ENCODE peak calls at places on chromosomes 13 and 19, in seven cellular contexts. W is H1, B is neuronal stem cell, X is H9, J is mesendoderm, R is trophoblast cell, C is mesenchymal stem cell. Q is an unnamed sample.

GRCh38 chr13:110319774-110320509 is 12.9 kb downstream of the COL4A2 start:
- DNase-seq in J (peak), W (no peak), B (no peak), R (peak), C (peak), X (peak), Q (peak)

GRCh38 chr13:113974304-113975281 is 717 bp upstream of the C13orf46 start:
- DNase-seq in J (no peak), B (no peak), X (no peak), R (no peak), C (no peak), W (no peak), Q (no peak)

GRCh38 chr13:92727118-92727517 is 499.5 kb upstream of the GPC6 start:
- DNase-seq in W (no peak), C (peak), J (no peak), B (no peak), X (no peak), R (no peak), Q (peak)

GRCh38 chr13:78443839-78444238 is 159.5 kb downstream of the POU4F1 start:
- DNase-seq in R (no peak), C (no peak), X (no peak), B (no peak), W (no peak), J (no peak), Q (no peak)

GRCh38 chr19:29217591-29217990 is 4.6 kb upstream of the UQCRFS1 start:
- DNase-seq in X (no peak), R (no peak), W (no peak), B (no peak), J (no peak), C (no peak), Q (no peak)

GRCh38 chr19:55467236-55468053 is 2.9 kb upstream of the C19orf85 start:
- DNase-seq in W (no peak), J (peak), B (no peak), R (peak), C (peak), X (peak), Q (peak)

GRCh38 chr19:46133101-46133627 is 8.7 kb upstream of the IGFL3 start:
- DNase-seq in C (peak), B (peak), W (peak), J (peak), X (peak), R (peak), Q (peak)

GRCh38 chr13:18232994-18233782 is 948.4 kb downstream of the TUBA3C start:
- DNase-seq in R (no peak), X (no peak), W (no peak), C (no peak), B (no peak), J (no peak), Q (no peak)

GRCh38 chr19:11382898-11383705 is 1.0 kb downstream of the EPOR start:
- DNase-seq in X (peak), R (peak), B (no peak), C (peak), W (no peak), J (peak), Q (no peak)

GRCh38 chr13:45416521-45417125 is 1.6 kb downstream of the SLC25A30 start:
- DNase-seq in X (no peak), J (no peak), W (no peak), R (no peak), C (peak), B (no peak), Q (no peak)

GRCh38 chr19:48663667-48664066 is 9.2 kb downstream of the NTN5 start:
- DNase-seq in J (no peak), W (no peak), C (no peak), X (no peak), R (no peak), B (no peak), Q (no peak)

GRCh38 chr19:34662919-34663318 is 14.0 kb downstream of the SCGB2B2 start:
- DNase-seq in W (peak), X (peak), R (peak), B (no peak), C (no peak), J (peak), Q (no peak)

GRCh38 chr19:53977991-53978731 is 13.3 kb upstream of the CACNG6 start:
- DNase-seq in X (peak), R (peak), C (peak), B (peak), J (peak), W (peak), Q (peak)

GRCh38 chr19:9796113-9796773 is 22.6 kb downstream of the FBXL12 start:
- DNase-seq in C (peak), B (peak), R (peak), J (peak), X (peak), W (peak), Q (peak)

GRCh38 chr19:7850429-7850819 is 20.4 kb downstream of the EVI5L start:
- DNase-seq in J (no peak), W (no peak), B (no peak), X (no peak), R (peak), C (peak), Q (peak)

GRCh38 chr13:97944396-97945029 is 9.0 kb upstream of the IPO5 start:
- DNase-seq in X (no peak), C (peak), W (no peak), B (no peak), J (no peak), R (no peak), Q (peak)

GRCh38 chr19:42419309-42419708 is 7.9 kb downstream of the LIPE start:
- DNase-seq in W (no peak), C (no peak), J (no peak), B (no peak), R (no peak), X (no peak), Q (no peak)

GRCh38 chr19:14434543-14435319 is 1.6 kb downstream of the PKN1 start:
- DNase-seq in R (peak), J (no peak), W (no peak), X (no peak), B (no peak), C (peak), Q (peak)

GRCh38 chr19:55344444-55344843 is 4.8 kb downstream of the KMT5C start:
- DNase-seq in B (no peak), X (no peak), C (no peak), W (no peak), R (peak), J (no peak), Q (no peak)

GRCh38 chr13:90968510-90968909 is 379.0 kb upstream of the MIR17HG start:
- DNase-seq in J (peak), B (peak), C (peak), W (peak), R (no peak), X (peak), Q (no peak)

GRCh38 chr19:30546332-30546731 is 174.1 kb downstream of the ZNF536 start:
- DNase-seq in R (no peak), W (no peak), C (no peak), X (no peak), J (no peak), B (no peak), Q (no peak)

GRCh38 chr19:19737559-19738332 is 4.8 kb upstream of the ZNF14 start:
- DNase-seq in R (no peak), W (no peak), C (no peak), J (no peak), B (no peak), X (no peak), Q (no peak)

GRCh38 chr13:46168341-46168740 is 13.6 kb downstream of the LCP1 start:
- DNase-seq in J (no peak), X (no peak), R (peak), C (peak), B (no peak), W (no peak), Q (no peak)

GRCh38 chr13:57988276-57988675 is 356.7 kb downstream of the PCDH17 start:
- DNase-seq in W (no peak), B (no peak), X (no peak), C (no peak), R (no peak), J (no peak), Q (no peak)

GRCh38 chr19:45342911-45343310 is 2.4 kb downstream of the KLC3 start:
- DNase-seq in R (no peak), W (no peak), X (no peak), C (no peak), B (no peak), J (no peak), Q (no peak)

GRCh38 chr13:107838592-107839161 is 376.7 kb downstream of the LIG4 start:
- DNase-seq in W (no peak), C (no peak), R (no peak), B (no peak), J (peak), X (no peak), Q (no peak)

GRCh38 chr19:13015361-13016231 is 20.3 kb downstream of the NFIX start:
- DNase-seq in X (peak), B (no peak), C (no peak), W (no peak), R (no peak), J (peak), Q (peak)

DNA sequence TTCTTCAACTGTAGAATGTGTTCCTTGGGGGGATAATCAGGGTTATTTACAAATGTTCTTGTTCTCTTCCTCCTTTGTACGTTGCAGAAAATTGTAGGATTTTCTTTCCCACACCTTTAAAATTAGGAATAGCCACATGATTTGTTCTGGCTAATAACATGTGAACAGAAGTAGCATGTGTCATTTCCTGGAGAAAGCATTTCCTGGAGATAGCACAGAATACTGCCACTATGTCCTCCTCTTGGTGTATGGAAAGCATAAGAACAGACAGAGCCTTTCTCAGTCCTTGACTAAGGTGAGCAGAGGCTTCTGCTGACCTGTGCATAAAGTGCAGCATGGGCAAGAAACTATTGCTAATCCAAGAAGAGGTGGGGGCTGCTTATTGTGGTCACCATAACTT is 101.8 kb downstream of the FAM216B start:
- DNase-seq in J (no peak), B (no peak), R (no peak), X (no peak), C (peak), W (no peak), Q (no peak)
- H3K4ac ChIP-seq in J (no peak), B (no peak), R (no peak), X (no peak), C (no peak), W (no peak), Q (no peak)

GRCh38 chr13:88590574-88590973 is 919.4 kb downstream of the SLITRK5 start:
- DNase-seq in W (no peak), B (no peak), C (no peak), J (no peak), R (no peak), X (no peak), Q (no peak)
- H3K4ac ChIP-seq in W (no peak), B (no peak), C (no peak), J (no peak), R (no peak), X (no peak), Q (no peak)

GRCh38 chr13:33934936-33935510 is 117.1 kb downstream of the RFC3 start:
- DNase-seq in R (no peak), B (no peak), X (no peak), C (no peak), J (no peak), W (no peak), Q (no peak)
- H3K4ac ChIP-seq in R (no peak), B (no peak), X (no peak), C (no peak), J (no peak), W (no peak), Q (no peak)

DNA sequence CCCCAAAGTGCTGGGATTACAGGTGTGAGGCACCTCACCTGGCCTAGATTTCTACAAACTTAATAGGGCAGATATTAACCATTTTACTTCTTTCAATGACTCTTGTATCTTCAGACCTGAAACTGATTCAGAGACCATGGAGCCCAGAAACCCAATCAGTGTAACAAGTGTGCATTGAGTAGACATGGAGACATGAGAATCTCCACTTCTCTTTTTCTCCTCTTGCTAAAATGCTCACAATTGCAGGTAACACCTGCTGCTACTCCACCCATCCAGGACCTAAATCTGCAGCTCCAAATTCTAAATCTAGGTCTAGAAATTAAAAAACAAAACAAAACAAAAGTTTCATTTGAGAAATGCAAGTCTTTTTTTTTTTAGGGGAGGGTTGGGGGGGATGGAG is 42.2 kb upstream of the ZNF681 start:
- DNase-seq in C (no peak), J (no peak), R (no peak), W (no peak), B (no peak), X (no peak), Q (no peak)
- H3K4ac ChIP-seq in C (no peak), J (no peak), R (no peak), W (no peak), B (no peak), X (no peak), Q (no peak)

GRCh38 chr13:29568731-29569130 is 26.8 kb downstream of the SLC7A1 start:
- DNase-seq in R (peak), C (no peak), X (no peak), W (no peak), B (no peak), J (no peak), Q (no peak)

GRCh38 chr13:29569253-29570057 is 26.0 kb downstream of the SLC7A1 start:
- DNase-seq in R (peak), J (no peak), C (no peak), B (no peak), W (no peak), X (no peak), Q (no peak)

GRCh38 chr13:29571876-29572570 is 23.5 kb downstream of the SLC7A1 start:
- DNase-seq in J (no peak), R (no peak), C (no peak), B (no peak), W (no peak), X (no peak), Q (no peak)

GRCh38 chr13:29572575-29572974 is 22.9 kb downstream of the SLC7A1 start:
- DNase-seq in B (no peak), J (no peak), C (no peak), R (no peak), X (no peak), W (no peak), Q (no peak)

GRCh38 chr13:29570058-29570654 is 25.3 kb downstream of the SLC7A1 start:
- DNase-seq in R (no peak), B (no peak), X (no peak), C (no peak), W (no peak), J (no peak), Q (no peak)
- H3K4ac ChIP-seq in R (peak), B (no peak), X (no peak), C (no peak), W (no peak), J (no peak), Q (no peak)

GRCh38 chr13:49855930-49856329 is 63.4 kb upstream of the KPNA3 start:
- DNase-seq in R (no peak), W (no peak), B (no peak), C (no peak), X (no peak), J (no peak), Q (no peak)
- H3K4ac ChIP-seq in R (no peak), W (no peak), B (no peak), C (no peak), X (no peak), J (no peak), Q (peak)

GRCh38 chr19:4499318-4499717 is 19.0 kb downstream of the PLIN4 start:
- DNase-seq in R (no peak), J (no peak), B (no peak), X (no peak), C (no peak), W (no peak), Q (no peak)
- H3K4ac ChIP-seq in R (no peak), J (no peak), B (no peak), X (no peak), C (no peak), W (no peak), Q (no peak)

GRCh38 chr19:23070353-23070781 is 46.5 kb upstream of the ZNF730 start:
- DNase-seq in R (peak), J (peak), C (no peak), W (peak), B (no peak), X (peak), Q (peak)

GRCh38 chr19:23071087-23071511 is 45.7 kb upstream of the ZNF730 start:
- DNase-seq in J (no peak), W (no peak), C (no peak), R (peak), X (peak), B (no peak), Q (peak)

GRCh38 chr19:23062921-23063320 is 53.9 kb upstream of the ZNF730 start:
- DNase-seq in C (no peak), B (no peak), W (no peak), R (no peak), X (no peak), J (no peak), Q (no peak)

GRCh38 chr19:23060016-23060415 is 56.8 kb upstream of the ZNF730 start:
- DNase-seq in C (no peak), X (no peak), J (no peak), R (peak), B (no peak), W (no peak), Q (no peak)

GRCh38 chr19:23065306-23065705 is 51.5 kb upstream of the ZNF730 start:
- DNase-seq in R (peak), X (no peak), B (no peak), W (no peak), J (no peak), C (no peak), Q (no peak)
- H3K4ac ChIP-seq in R (no peak), X (no peak), B (no peak), W (no peak), J (no peak), C (no peak), Q (no peak)

GRCh38 chr13:100336795-100337516 is 248.1 kb downstream of the PCCA start:
- DNase-seq in C (no peak), W (no peak), B (no peak), J (peak), X (no peak), R (no peak), Q (no peak)

GRCh38 chr13:100330662-100331061 is 241.8 kb downstream of the PCCA start:
- DNase-seq in W (no peak), C (no peak), X (no peak), B (no peak), R (no peak), J (no peak), Q (peak)

GRCh38 chr13:100334209-100334608 is 245.3 kb downstream of the PCCA start:
- DNase-seq in R (no peak), B (no peak), X (no peak), J (no peak), C (no peak), W (no peak), Q (no peak)

GRCh38 chr13:100338265-100338664 is 249.4 kb downstream of the PCCA start:
- DNase-seq in B (no peak), C (no peak), W (no peak), J (no peak), X (no peak), R (no peak), Q (no peak)

DNA sequence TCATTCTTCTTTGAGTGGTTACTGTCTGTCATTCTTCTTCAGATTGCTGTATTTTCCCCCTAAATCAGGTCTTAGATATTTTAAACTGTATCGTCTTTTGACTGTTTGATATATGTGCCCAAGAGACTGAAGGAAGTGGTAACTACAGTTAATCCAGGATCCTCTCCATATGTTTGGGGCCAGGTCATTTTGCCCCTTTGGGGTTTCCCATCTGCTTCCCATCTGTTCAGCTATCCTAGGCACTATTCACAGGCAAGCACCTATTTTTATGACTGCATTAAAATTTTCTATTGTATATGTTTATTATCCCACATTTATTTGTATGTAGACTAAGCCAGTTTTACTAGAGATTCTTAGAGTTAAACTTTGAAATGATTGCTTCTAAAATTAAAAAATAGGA is 244.2 kb downstream of the PCCA start:
- DNase-seq in B (no peak), J (no peak), R (no peak), C (no peak), X (no peak), W (no peak), Q (no peak)
- H3K4ac ChIP-seq in B (no peak), J (no peak), R (no peak), C (no peak), X (no peak), W (no peak), Q (no peak)